ENCODE peak calls at places on chromosomes 3 and 15, in five cellular contexts. G is activated T-cell treated with anti-CD3 and anti-CD28 coated beads, Interleukin-2, amount 50 U/mL, for 1 hour; W is fibroblast of pulmonary artery; I is GDM1; E is hypothalamus. C is an unnamed sample.

GRCh38 chr15:71779073-71779797 is 31.1 kb upstream of the NR2E3 start:
- DNase-seq in W (no peak), E (no peak), G (no peak), I (no peak), C (no peak)

GRCh38 chr15:48472756-48473155 is 141.5 kb downstream of the DUT start:
- DNase-seq in I (no peak), E (no peak), G (no peak), W (peak; percentile 63), C (no peak)

GRCh38 chr3:140863481-140864084 is 78.1 kb upstream of the SLC25A36 start:
- DNase-seq in W (peak; percentile 67), I (no peak), G (peak; percentile 18), E (no peak), C (peak; percentile 52)

GRCh38 chr3:43144811-43145490 is 39.1 kb upstream of the POMGNT2 start:
- DNase-seq in E (no peak), G (no peak), W (peak; percentile 83), I (no peak), C (no peak)

GRCh38 chr3:129518581-129518980 is 9.9 kb upstream of the RHO start:
- DNase-seq in E (no peak), I (no peak), G (no peak), W (no peak), C (no peak)

GRCh38 chr3:168088106-168088722 is 7.5 kb downstream of the GOLIM4 start:
- DNase-seq in E (no peak), W (no peak), G (no peak), I (no peak), C (peak; percentile 18)

GRCh38 chr3:65971281-65972252 is 67.2 kb downstream of the MAGI1 start:
- DNase-seq in I (no peak), E (no peak), W (no peak), G (no peak), C (no peak)

GRCh38 chr15:91849749-91850161 is 3.8 kb upstream of the SLCO3A1 start:
- DNase-seq in E (no peak), I (peak; percentile 87), G (no peak), W (peak; percentile 79), C (no peak)

GRCh38 chr15:62782100-62782791 is 260.3 kb upstream of the TPM1 start:
- DNase-seq in E (no peak), I (peak; percentile 22), W (peak; percentile 97), G (no peak), C (peak; percentile 31)

GRCh38 chr3:152264378-152264777 is 4.4 kb upstream of the MBNL1 start:
- DNase-seq in E (no peak), I (no peak), W (no peak), G (no peak), C (no peak)

GRCh38 chr3:105823149-105823866 is 45.5 kb downstream of the CBLB start:
- DNase-seq in W (peak; percentile 88), E (no peak), G (no peak), I (no peak), C (no peak)

GRCh38 chr3:48268936-48269551 is 28.1 kb downstream of the ZNF589 start:
- DNase-seq in E (no peak), I (no peak), W (no peak), G (peak; percentile 37), C (no peak)

GRCh38 chr3:101204246-101204645 is 116.1 kb downstream of the IMPG2 start:
- DNase-seq in G (no peak), E (no peak), W (no peak), I (no peak), C (no peak)

GRCh38 chr3:162507397-162507796 is 1010.8 kb downstream of the OTOL1 start:
- DNase-seq in G (no peak), W (no peak), E (no peak), I (no peak), C (no peak)

GRCh38 chr3:111717601-111718000 is 122.5 kb upstream of the ZBED2 start:
- DNase-seq in G (peak; percentile 57), W (peak; percentile 93), I (peak; percentile 50), E (peak; percentile 4), C (peak; percentile 68)

GRCh38 chr3:61417352-61417751 is 144.0 kb upstream of the PTPRG start:
- DNase-seq in G (no peak), E (no peak), I (no peak), W (peak; percentile 21), C (no peak)

GRCh38 chr3:55160241-55160877 is 232.5 kb upstream of the LRTM1 start:
- DNase-seq in I (no peak), E (no peak), G (no peak), W (peak; percentile 95), C (no peak)

C was measured in GM20000.